ENCODE peak calls at places on chromosomes 4 and X, in eight cellular contexts. D is sciatic nerve; P is adrenal gland; R is C1 segment of cervical spinal cord; I is activated CD8-positive, alpha-beta memory T cell treated with anti-CD3 and anti-CD28 coated beads, Interleukin-2, amount 10 ng/mL, durations not matched to agents 7 days and 5 days; B is activated CD4-positive, alpha-beta T cell treated with anti-CD3 and anti-CD28 coated beads, Interleukin-2, amount 50 U/mL, for 48 hours; N is HT1080; C is left colon. M is an unnamed sample.

GRCh38 chr4:101089168-101089567 is 258.2 kb downstream of the PPP3CA start:
- DNase-seq in D (no peak), P (no peak), R (no peak), I (no peak), B (no peak), N (no peak), C (no peak), M (no peak)

GRCh38 chrX:3094261-3094660 is 53.0 kb downstream of the ARSF start:
- DNase-seq in D (no peak), P (peak), R (no peak), I (no peak), B (no peak), N (no peak), C (no peak), M (peak)

GRCh38 chrX:47093248-47093647 is 15.0 kb downstream of the RGN start:
- DNase-seq in D (no peak), P (no peak), R (no peak), I (no peak), B (no peak), N (no peak), C (no peak), M (no peak)

GRCh38 chrX:63350551-63350950 is 581 bp downstream of the SPIN4 start:
- DNase-seq in D (no peak), P (peak), R (peak), I (peak), B (peak), N (peak), C (no peak), M (peak)

GRCh38 chrX:109374276-109374960 is 107.5 kb downstream of the GUCY2F start:
- DNase-seq in D (no peak), P (no peak), R (no peak), I (no peak), B (no peak), N (peak), C (no peak), M (no peak)

GRCh38 chrX:49165901-49166881 is 3.6 kb downstream of the MAGIX start:
- DNase-seq in D (peak), P (peak), R (peak), I (peak), B (peak), N (peak), C (peak), M (peak)

GRCh38 chr4:76781698-76782595 is 116.0 kb downstream of the SOWAHB start:
- DNase-seq in D (no peak), P (no peak), R (no peak), I (no peak), B (no peak), N (peak), C (no peak), M (no peak)

GRCh38 chr4:33974270-33974669 is 2270.0 kb downstream of the ARAP2 start:
- DNase-seq in D (no peak), P (no peak), R (no peak), I (no peak), B (no peak), N (no peak), C (no peak), M (no peak)

GRCh38 chr4:58776627-58777026 is 1666.4 kb upstream of the IGFBP7 start:
- DNase-seq in D (no peak), P (no peak), R (no peak), I (no peak), B (no peak), N (peak), C (no peak), M (no peak)

GRCh38 chrX:121579016-121579760 is 531.8 kb downstream of the GLUD2 start:
- DNase-seq in D (no peak), P (peak), R (no peak), I (no peak), B (no peak), N (no peak), C (no peak), M (peak)

GRCh38 chrX:7149421-7149820 is 1.5 kb upstream of the PUDP start:
- DNase-seq in D (no peak), P (no peak), R (no peak), I (no peak), B (no peak), N (no peak), C (no peak), M (no peak)

GRCh38 chrX:65932173-65933084 is 107.5 kb downstream of the VSIG4 start:
- DNase-seq in D (no peak), P (no peak), R (no peak), I (peak), B (peak), N (peak), C (peak), M (peak)

GRCh38 chr4:37631551-37631950 is 54.6 kb downstream of the RELL1 start:
- DNase-seq in D (no peak), P (peak), R (no peak), I (no peak), B (no peak), N (no peak), C (no peak), M (no peak)

GRCh38 chr4:8695237-8696219 is 103.0 kb downstream of the CPZ start:
- DNase-seq in D (no peak), P (no peak), R (no peak), I (no peak), B (no peak), N (no peak), C (no peak), M (no peak)

GRCh38 chrX:101206471-101206870 is 13.1 kb upstream of the DRP2 start:
- DNase-seq in D (no peak), P (no peak), R (no peak), I (no peak), B (no peak), N (peak), C (no peak), M (no peak)

GRCh38 chr4:109921384-109921808 is 8.7 kb downstream of the EGF start:
- DNase-seq in D (no peak), P (no peak), R (no peak), I (no peak), B (no peak), N (peak), C (no peak), M (no peak)

GRCh38 chr4:52621567-52621966 is 37.5 kb downstream of the USP46 start:
- DNase-seq in D (no peak), P (no peak), R (no peak), I (no peak), B (no peak), N (no peak), C (no peak), M (no peak)